ENCODE peak calls at places on chromosomes 5 and 9, in five cellular contexts. One of them, this sample, is unnamed. For H3K36me3 and H3K4me1, the result is how much of the 10 kb centered on the place peaks cover.

GRCh38 chr5:149153751-149154610 is 12.7 kb downstream of the ABLIM3 start:
- DNase-seq in left ventricle myocardium inferior: peak
- DNase-seq in hepatocyte: peak
- DNase-seq in body of pancreas: peak
- DNase-seq in neuronal stem cell: no peak
- DNase-seq in this sample: no peak

GRCh38 chr9:127838375-127839078 is 15.9 kb downstream of the ENG start:
- DNase-seq in left ventricle myocardium inferior: peak
- DNase-seq in hepatocyte: peak
- DNase-seq in body of pancreas: peak
- DNase-seq in neuronal stem cell: no peak
- DNase-seq in this sample: no peak

GRCh38 chr5:168422431-168422830 is 63.8 kb upstream of the RARS1 start:
- DNase-seq in left ventricle myocardium inferior: no peak
- DNase-seq in hepatocyte: no peak
- DNase-seq in body of pancreas: peak
- DNase-seq in neuronal stem cell: no peak
- DNase-seq in this sample: no peak

GRCh38 chr9:6417186-6417585 is 4.2 kb downstream of the UHRF2 start:
- DNase-seq in left ventricle myocardium inferior: no peak
- DNase-seq in hepatocyte: no peak
- DNase-seq in body of pancreas: no peak
- DNase-seq in neuronal stem cell: no peak
- DNase-seq in this sample: no peak

GRCh38 chr5:141914154-141914743 is 9.4 kb upstream of the DELE1 start:
- DNase-seq in left ventricle myocardium inferior: peak
- DNase-seq in hepatocyte: peak
- DNase-seq in body of pancreas: peak
- DNase-seq in neuronal stem cell: peak
- DNase-seq in this sample: no peak

GRCh38 chr5:126519637-126520592 is 75.1 kb downstream of the ALDH7A1 start:
- DNase-seq in left ventricle myocardium inferior: peak
- DNase-seq in hepatocyte: peak
- DNase-seq in body of pancreas: peak
- DNase-seq in neuronal stem cell: no peak
- DNase-seq in this sample: no peak

GRCh38 chr5:82735160-82735789 is 341.9 kb downstream of the TMEM167A start:
- DNase-seq in left ventricle myocardium inferior: no peak
- DNase-seq in hepatocyte: peak
- DNase-seq in body of pancreas: no peak
- DNase-seq in neuronal stem cell: no peak
- DNase-seq in this sample: no peak

GRCh38 chr5:173498871-173499470 is 117.5 kb downstream of the BOD1 start:
- DNase-seq in left ventricle myocardium inferior: no peak
- DNase-seq in hepatocyte: no peak
- DNase-seq in body of pancreas: no peak
- DNase-seq in neuronal stem cell: peak
- DNase-seq in this sample: no peak

GRCh38 chr5:64666058-64666457 is 24.2 kb upstream of the SHISAL2B start:
- DNase-seq in left ventricle myocardium inferior: no peak
- DNase-seq in hepatocyte: peak
- DNase-seq in body of pancreas: no peak
- DNase-seq in neuronal stem cell: no peak
- DNase-seq in this sample: no peak

DNA sequence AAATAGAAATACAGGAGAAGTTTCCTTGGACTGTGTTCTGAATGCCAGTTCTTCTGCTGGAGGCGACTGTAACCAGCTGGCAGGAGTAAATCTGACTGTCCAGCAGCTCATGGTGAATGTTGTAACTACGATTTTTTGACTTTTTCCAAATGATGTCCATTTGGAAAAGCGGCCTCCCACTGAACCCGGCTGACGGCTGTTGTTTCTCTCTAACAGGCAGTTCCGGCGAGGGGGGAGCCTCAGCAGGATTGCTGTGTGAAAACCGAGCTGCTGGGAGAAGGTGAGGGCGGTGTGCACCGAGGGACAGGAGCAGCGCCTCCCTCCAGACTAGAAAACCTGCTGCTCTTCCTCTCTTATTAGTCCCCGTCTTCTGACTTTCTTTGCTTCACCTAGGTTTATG is 91.9 kb downstream of the EHMT1 start:
- DNase-seq in left ventricle myocardium inferior: no peak
- DNase-seq in hepatocyte: no peak
- DNase-seq in body of pancreas: no peak
- DNase-seq in neuronal stem cell: no peak
- DNase-seq in this sample: no peak
- H3K36me3 ChIP-seq in left ventricle myocardium inferior: under half
- H3K36me3 ChIP-seq in hepatocyte: under half
- H3K36me3 ChIP-seq in body of pancreas: under half
- H3K36me3 ChIP-seq in neuronal stem cell: under half
- H3K36me3 ChIP-seq in this sample: under half

GRCh38 chr5:144295284-144295683 is 124.6 kb downstream of the KCTD16 start:
- DNase-seq in left ventricle myocardium inferior: no peak
- DNase-seq in hepatocyte: no peak
- DNase-seq in body of pancreas: no peak
- DNase-seq in neuronal stem cell: no peak
- DNase-seq in this sample: no peak

GRCh38 chr5:144297083-144297482 is 126.4 kb downstream of the KCTD16 start:
- DNase-seq in left ventricle myocardium inferior: no peak
- DNase-seq in hepatocyte: no peak
- DNase-seq in body of pancreas: no peak
- DNase-seq in neuronal stem cell: no peak
- DNase-seq in this sample: no peak

DNA sequence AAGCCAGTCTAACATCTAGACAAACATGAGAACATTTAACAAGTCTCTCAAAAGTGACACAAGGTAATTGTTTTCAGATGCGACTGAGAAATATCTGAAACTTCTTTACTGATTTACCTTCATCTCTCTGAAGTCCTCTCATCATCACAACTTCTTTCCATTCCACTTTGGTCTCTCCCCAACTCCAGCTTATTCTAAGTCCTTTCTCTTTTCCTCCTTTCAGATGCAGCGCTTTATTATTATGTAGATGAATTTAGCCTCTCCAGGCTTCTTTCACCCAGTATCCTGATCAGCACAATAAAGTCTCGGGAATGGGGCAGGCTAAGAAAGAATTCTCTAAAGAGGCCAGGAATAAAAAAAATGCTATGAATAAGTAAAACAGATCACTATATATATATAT is 128.0 kb downstream of the KCTD16 start:
- DNase-seq in left ventricle myocardium inferior: no peak
- DNase-seq in hepatocyte: no peak
- DNase-seq in body of pancreas: no peak
- DNase-seq in neuronal stem cell: no peak
- DNase-seq in this sample: peak
- H3K4me3 ChIP-seq in left ventricle myocardium inferior: no peak
- H3K4me3 ChIP-seq in hepatocyte: no peak
- H3K4me3 ChIP-seq in body of pancreas: no peak
- H3K4me3 ChIP-seq in neuronal stem cell: no peak
- H3K4me3 ChIP-seq in this sample: no peak

DNA sequence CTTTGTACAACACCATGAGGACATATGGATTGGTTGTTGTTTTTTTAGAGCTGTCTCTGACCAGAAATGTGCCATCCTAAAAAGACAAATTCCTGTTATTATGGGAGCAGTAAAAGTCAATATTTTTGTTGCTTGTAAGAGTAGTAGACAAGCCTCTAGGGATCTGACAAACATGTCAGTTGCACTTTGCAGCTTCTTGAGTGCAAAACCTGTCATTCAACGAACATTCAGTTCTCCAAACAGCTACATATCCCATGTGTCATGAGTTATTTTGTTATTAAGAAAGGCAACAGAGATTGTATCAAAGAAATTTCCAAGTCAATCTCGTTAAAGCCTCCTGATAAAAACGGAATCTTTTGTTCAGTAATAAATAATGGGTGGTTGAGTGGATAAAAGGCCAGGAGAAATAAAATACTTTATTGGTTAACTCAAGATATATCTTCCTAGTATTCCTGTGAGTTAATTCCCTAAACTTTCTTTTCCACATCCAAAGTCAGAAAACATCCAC is 18.1 kb downstream of the C5orf58 start:
- DNase-seq in left ventricle myocardium inferior: no peak
- DNase-seq in hepatocyte: no peak
- DNase-seq in body of pancreas: no peak
- DNase-seq in neuronal stem cell: no peak
- DNase-seq in this sample: no peak
- H3K4me1 ChIP-seq in left ventricle myocardium inferior: under half
- H3K4me1 ChIP-seq in hepatocyte: under half
- H3K4me1 ChIP-seq in body of pancreas: under half
- H3K4me1 ChIP-seq in neuronal stem cell: under half
- H3K4me1 ChIP-seq in this sample: under half

GRCh38 chr5:135391123-135391868 is 7.7 kb downstream of the MACROH2A1 start:
- DNase-seq in left ventricle myocardium inferior: no peak
- DNase-seq in hepatocyte: no peak
- DNase-seq in body of pancreas: no peak
- DNase-seq in neuronal stem cell: no peak
- DNase-seq in this sample: no peak

GRCh38 chr5:135386886-135387628 is 12.0 kb downstream of the MACROH2A1 start:
- DNase-seq in left ventricle myocardium inferior: no peak
- DNase-seq in hepatocyte: peak
- DNase-seq in body of pancreas: no peak
- DNase-seq in neuronal stem cell: no peak
- DNase-seq in this sample: no peak

GRCh38 chr5:135386096-135386495 is 12.9 kb downstream of the MACROH2A1 start:
- DNase-seq in left ventricle myocardium inferior: no peak
- DNase-seq in hepatocyte: no peak
- DNase-seq in body of pancreas: no peak
- DNase-seq in neuronal stem cell: no peak
- DNase-seq in this sample: no peak

GRCh38 chr5:135387629-135387960 is 11.4 kb downstream of the MACROH2A1 start:
- DNase-seq in left ventricle myocardium inferior: no peak
- DNase-seq in hepatocyte: no peak
- DNase-seq in body of pancreas: no peak
- DNase-seq in neuronal stem cell: no peak
- DNase-seq in this sample: no peak

GRCh38 chr5:135388860-135389435 is 10.1 kb downstream of the MACROH2A1 start:
- DNase-seq in left ventricle myocardium inferior: no peak
- DNase-seq in hepatocyte: no peak
- DNase-seq in body of pancreas: no peak
- DNase-seq in neuronal stem cell: no peak
- DNase-seq in this sample: no peak
- H3K36me3 ChIP-seq in left ventricle myocardium inferior: under half
- H3K36me3 ChIP-seq in hepatocyte: under half
- H3K36me3 ChIP-seq in body of pancreas: under half
- H3K36me3 ChIP-seq in neuronal stem cell: under half
- H3K36me3 ChIP-seq in this sample: under half

GRCh38 chr5:92505925-92506324 is 1075.1 kb downstream of the NR2F1-AS1 start:
- DNase-seq in left ventricle myocardium inferior: no peak
- DNase-seq in hepatocyte: no peak
- DNase-seq in body of pancreas: no peak
- DNase-seq in neuronal stem cell: no peak
- DNase-seq in this sample: no peak
- H3K4me3 ChIP-seq in left ventricle myocardium inferior: no peak
- H3K4me3 ChIP-seq in hepatocyte: no peak
- H3K4me3 ChIP-seq in body of pancreas: no peak
- H3K4me3 ChIP-seq in neuronal stem cell: no peak
- H3K4me3 ChIP-seq in this sample: no peak

DNA sequence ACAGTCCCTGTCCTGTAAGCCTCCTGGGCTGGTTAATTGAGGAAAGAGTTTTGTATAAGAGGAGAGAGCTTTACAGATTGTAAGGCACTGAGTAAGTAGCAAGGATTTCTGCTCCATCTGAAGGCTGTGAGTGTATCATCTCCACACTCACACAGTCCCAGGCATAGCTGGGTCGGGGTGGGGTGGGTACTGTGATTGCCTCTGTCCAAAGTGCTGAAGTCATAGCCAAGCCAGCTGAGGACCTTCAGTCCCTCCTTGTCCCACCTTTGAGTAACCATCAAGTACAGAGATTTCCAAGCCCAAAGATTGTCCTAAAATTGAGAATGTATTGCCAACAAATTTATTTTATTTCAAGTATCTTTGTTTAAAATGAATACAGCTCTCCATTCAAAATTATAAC is 5.5 kb upstream of the DNAJB5 start:
- DNase-seq in left ventricle myocardium inferior: no peak
- DNase-seq in hepatocyte: peak
- DNase-seq in body of pancreas: no peak
- DNase-seq in neuronal stem cell: peak
- DNase-seq in this sample: peak
- H3K4me1 ChIP-seq in left ventricle myocardium inferior: under half
- H3K4me1 ChIP-seq in hepatocyte: under half
- H3K4me1 ChIP-seq in body of pancreas: under half
- H3K4me1 ChIP-seq in neuronal stem cell: under half
- H3K4me1 ChIP-seq in this sample: under half

This sample was measured in HAP-1.